ENCODE peak calls at places on chromosomes 6 and 20, in four cellular contexts. D is Karpas-422, Q is GM23248, E is endothelial cell of umbilical vein. G is an unnamed sample. For H3K79me2, the result is how much of the 10 kb centered on the place peaks cover.

GRCh38 chr6:16663896-16664295 is 97.4 kb downstream of the ATXN1 start:
- DNase-seq in D (no peak), Q (no peak), E (no peak), G (no peak)

GRCh38 chr6:3232017-3232838 is 4.8 kb upstream of the TUBB2B start:
- DNase-seq in D (no peak), Q (no peak), E (no peak), G (no peak)

GRCh38 chr20:58267389-58268215 is 39.1 kb upstream of the ANKRD60 start:
- DNase-seq in D (no peak), Q (no peak), E (no peak), G (no peak)

GRCh38 chr6:168322966-168323365 is 3.4 kb upstream of the DACT2 start:
- DNase-seq in D (no peak), Q (no peak), E (no peak), G (no peak)

GRCh38 chr6:52286798-52287432 is 2.4 kb upstream of the MCM3 start:
- DNase-seq in D (peak), Q (peak), E (peak), G (peak)

GRCh38 chr20:33875055-33875454 is 63.9 kb downstream of the CHMP4B start:
- DNase-seq in D (peak), Q (no peak), E (no peak), G (no peak)

GRCh38 chr20:19543114-19543513 is 214.9 kb upstream of the RIN2 start:
- DNase-seq in D (no peak), Q (no peak), E (no peak), G (no peak)

GRCh38 chr6:159608961-159609673 is 83.9 kb downstream of the SOD2 start:
- DNase-seq in D (peak), Q (peak), E (no peak), G (peak)

GRCh38 chr6:153231048-153231635 is 100.1 kb upstream of the RGS17 start:
- DNase-seq in D (peak), Q (peak), E (peak), G (peak)

GRCh38 chr20:24827603-24828295 is 121.3 kb upstream of the CST7 start:
- DNase-seq in D (no peak), Q (no peak), E (no peak), G (no peak)

GRCh38 chr20:1370548-1371110 is 22.2 kb downstream of the FKBP1A start:
- DNase-seq in D (no peak), Q (peak), E (no peak), G (peak)

GRCh38 chr20:4369798-4370124 is 351.9 kb upstream of the PRND start:
- DNase-seq in D (no peak), Q (no peak), E (peak), G (no peak)

GRCh38 chr6:124962617-124963415 is 579 bp downstream of the RNF217 start:
- DNase-seq in D (no peak), Q (peak), E (peak), G (peak)

GRCh38 chr20:40807771-40808170 is 118.7 kb upstream of the MAFB start:
- DNase-seq in D (no peak), Q (no peak), E (no peak), G (no peak)

GRCh38 chr6:132818404-132819359 is 4.3 kb downstream of the RPS12 start:
- DNase-seq in D (peak), Q (peak), E (no peak), G (no peak)

GRCh38 chr6:56851541-56852248 is 103.2 kb upstream of the BEND6 start:
- DNase-seq in D (peak), Q (peak), E (peak), G (peak)

GRCh38 chr6:6969761-6970223 is 138.0 kb upstream of the RREB1 start:
- DNase-seq in D (no peak), Q (no peak), E (no peak), G (peak)

GRCh38 chr6:154370545-154370944 is 13.9 kb upstream of the IPCEF1 start:
- DNase-seq in D (no peak), Q (peak), E (peak), G (peak)

GRCh38 chr6:136288566-136289326 is 900 bp downstream of the BCLAF1 start:
- DNase-seq in D (peak), Q (peak), E (peak), G (peak)
- H3K79me2 ChIP-seq in D (half or more), Q (half or more), E (half or more), G (half or more)

GRCh38 chr6:156824142-156824541 is 47.0 kb downstream of the ARID1B start:
- DNase-seq in D (no peak), Q (no peak), E (no peak), G (no peak)
- H3K79me2 ChIP-seq in D (half or more), Q (half or more), E (half or more), G (half or more)

GRCh38 chr6:25156123-25156522 is 123.1 kb upstream of the CARMIL1 start:
- DNase-seq in D (no peak), Q (no peak), E (no peak), G (no peak)
- H3K79me2 ChIP-seq in D (under half), Q (under half), E (under half), G (under half)

DNA sequence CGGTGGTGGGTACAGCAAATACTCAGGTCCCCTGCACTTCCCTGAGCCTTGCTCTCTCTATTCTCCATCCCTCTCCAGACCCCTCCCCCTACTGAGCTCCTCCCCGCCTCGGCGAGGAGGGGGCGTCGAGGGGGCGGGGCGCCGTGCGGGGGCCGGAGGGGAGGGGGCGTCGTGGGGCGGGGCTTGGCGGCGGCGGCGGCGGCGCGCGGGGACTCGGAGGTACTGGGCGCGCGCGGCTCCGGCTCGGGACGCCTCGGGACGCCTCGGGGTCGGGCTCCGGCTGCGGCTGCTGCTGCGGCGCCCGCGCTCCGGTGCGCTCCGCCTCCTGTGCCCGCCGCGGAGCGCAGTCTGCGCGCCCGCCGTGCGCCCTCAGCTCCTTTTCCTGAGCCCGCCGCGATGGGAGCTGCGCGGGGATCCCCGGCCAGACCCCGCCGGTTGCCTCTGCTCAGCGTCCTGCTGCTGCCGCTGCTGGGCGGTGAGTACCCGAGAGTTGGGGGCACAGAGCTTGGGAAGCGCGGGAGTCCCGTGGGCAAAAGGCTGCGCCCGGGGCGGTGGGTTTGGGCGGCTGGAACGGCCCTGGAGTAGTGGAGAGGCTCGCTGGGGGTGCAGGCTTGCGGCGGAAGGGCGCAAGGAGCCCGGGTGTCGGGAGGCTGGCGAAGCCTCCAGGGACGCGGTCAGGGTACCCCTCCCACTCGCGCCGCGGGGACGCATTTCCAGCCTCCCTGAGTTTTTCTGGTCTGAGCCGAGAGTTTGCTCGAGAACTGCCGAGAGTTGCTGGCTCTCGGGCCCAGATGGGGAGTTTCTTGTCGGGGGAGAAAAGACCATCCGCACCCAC is at the start of gene PTK7:
- DNase-seq in D (peak), Q (peak), E (peak), G (peak)
- H3K79me2 ChIP-seq in D (under half), Q (half or more), E (under half), G (under half)

DNA sequence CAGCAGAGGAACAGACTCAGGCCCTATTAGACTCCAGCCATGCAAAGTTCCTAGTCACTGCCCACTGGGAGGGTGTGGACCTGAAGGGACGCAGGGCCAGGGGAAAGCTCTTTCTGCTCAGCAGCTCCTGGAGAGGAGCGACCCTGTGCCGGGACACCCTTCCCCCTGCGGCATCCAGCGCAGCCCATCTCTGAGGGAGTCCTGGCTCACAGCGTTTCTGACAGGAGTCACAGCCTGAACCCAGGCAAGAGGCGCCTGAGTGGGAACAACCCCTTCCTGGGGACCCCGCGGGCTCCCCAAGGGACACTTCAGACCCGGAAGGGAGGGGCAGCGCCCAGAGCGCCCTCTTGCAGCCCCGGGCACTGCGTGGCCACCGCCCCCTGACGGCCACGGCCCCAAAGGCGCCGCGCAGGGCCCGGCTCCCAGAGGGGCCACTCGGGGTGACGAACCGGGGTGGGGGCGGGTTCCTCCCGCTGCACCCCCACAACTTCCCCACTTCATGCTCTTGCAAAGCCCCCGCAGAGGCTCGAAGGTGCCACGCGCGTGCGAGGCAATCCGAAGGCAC is 853 bp downstream of the UCKL1 start:
- DNase-seq in D (peak), Q (peak), E (peak), G (peak)
- H3K79me2 ChIP-seq in D (half or more), Q (half or more), E (under half), G (under half)

DNA sequence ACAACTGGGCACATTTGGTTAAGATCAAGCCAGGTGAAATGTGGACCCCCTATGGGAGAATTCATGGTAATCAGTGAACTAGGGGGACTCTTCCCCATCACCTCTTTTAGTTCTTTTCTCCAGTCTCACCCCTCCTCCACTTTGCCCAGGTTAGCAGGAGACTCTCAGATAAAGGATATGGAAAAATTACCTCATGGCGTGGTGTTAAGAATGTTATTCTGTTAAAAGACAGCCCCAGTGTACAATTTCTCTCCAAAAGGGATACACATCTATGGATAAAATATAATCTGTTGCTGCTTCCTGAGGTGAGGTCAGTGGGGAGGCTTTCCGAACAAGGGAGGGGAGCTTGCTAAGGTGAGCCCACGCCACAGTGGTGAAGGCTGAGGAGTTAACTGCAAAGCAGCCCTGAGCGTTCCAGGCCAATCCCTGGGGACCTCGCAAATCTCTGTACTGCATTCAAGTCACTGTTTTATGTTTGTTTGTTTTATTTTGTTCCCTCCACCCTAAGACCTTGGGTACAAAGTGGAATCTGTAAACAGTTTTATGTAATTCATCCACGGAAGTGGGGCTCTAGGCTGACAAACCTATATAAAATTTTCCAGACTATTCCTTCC is 52.0 kb downstream of the ADGRF1 start:
- DNase-seq in D (no peak), Q (no peak), E (no peak), G (no peak)
- H3K79me2 ChIP-seq in D (under half), Q (under half), E (under half), G (under half)

G was measured in fibroblast of lung.